ENCODE peak calls at places on chromosomes 16 and 17, in eight cellular contexts. D is heart right ventricle; S is activated naive CD4-positive, alpha-beta T cell treated with anti-CD3 and anti-CD28 coated beads for 36 hours; K is activated CD4-positive, alpha-beta T cell treated with anti-CD3 and anti-CD28 coated beads, Interleukin-2, amount 10 ng/mL, durations not matched to agents 7 days and 5 days; H is cardiac muscle cell; I is HL-60; T is activated T-helper 1 cell treated with Interleukin-2 at 50 U/mL for 16 hours; C is posterior cingulate gyrus. G is an unnamed sample.

GRCh38 chr16:15682105-15682570 is 32.1 kb downstream of the NDE1 start:
- DNase-seq in D (no peak), S (peak), K (peak), H (peak), I (peak), T (no peak), C (no peak), G (peak)

GRCh38 chr16:51465026-51465425 is 314.0 kb upstream of the SALL1 start:
- DNase-seq in D (no peak), S (no peak), K (no peak), H (peak), I (no peak), T (no peak), C (no peak), G (no peak)

GRCh38 chr17:82449883-82450356 is 632 bp downstream of the CYBC1 start:
- DNase-seq in D (no peak), S (peak), K (peak), H (no peak), I (peak), T (no peak), C (peak), G (no peak)

GRCh38 chr17:62664336-62665120 is 37.1 kb downstream of the MRC2 start:
- DNase-seq in D (no peak), S (no peak), K (no peak), H (no peak), I (no peak), T (no peak), C (peak), G (peak)

GRCh38 chr17:18999911-19000310 is 4.7 kb downstream of the FAM83G start:
- DNase-seq in D (no peak), S (no peak), K (no peak), H (no peak), I (no peak), T (no peak), C (no peak), G (no peak)

GRCh38 chr16:86577314-86577971 is 906 bp upstream of the FOXL1 start:
- DNase-seq in D (no peak), S (no peak), K (no peak), H (no peak), I (no peak), T (no peak), C (no peak), G (no peak)

GRCh38 chr17:55773671-55774070 is 22.8 kb downstream of the PCTP start:
- DNase-seq in D (no peak), S (no peak), K (no peak), H (no peak), I (no peak), T (no peak), C (no peak), G (no peak)

GRCh38 chr17:44314869-44315661 is 6.7 kb downstream of the RUNDC3A start:
- DNase-seq in D (no peak), S (peak), K (peak), H (peak), I (peak), T (no peak), C (peak), G (no peak)

GRCh38 chr16:29237971-29238370 is 168.5 kb downstream of the NPIPB11 start:
- DNase-seq in D (no peak), S (no peak), K (no peak), H (no peak), I (no peak), T (no peak), C (no peak), G (no peak)

GRCh38 chr17:64240261-64240740 is 22.8 kb downstream of the TEX2 start:
- DNase-seq in D (no peak), S (no peak), K (no peak), H (peak), I (no peak), T (no peak), C (no peak), G (no peak)

GRCh38 chr16:69329369-69330285 is 761 bp downstream of the PDF start:
- DNase-seq in D (no peak), S (peak), K (peak), H (no peak), I (no peak), T (peak), C (peak), G (no peak)

GRCh38 chr16:23629516-23629915 is 11.6 kb downstream of the PALB2 start:
- DNase-seq in D (no peak), S (no peak), K (no peak), H (no peak), I (no peak), T (no peak), C (no peak), G (no peak)

GRCh38 chr16:54342966-54343365 is 56.4 kb upstream of the IRX3 start:
- DNase-seq in D (no peak), S (no peak), K (no peak), H (no peak), I (no peak), T (no peak), C (no peak), G (no peak)

GRCh38 chr17:29581583-29582253 is 7.7 kb downstream of the GIT1 start:
- DNase-seq in D (no peak), S (no peak), K (no peak), H (no peak), I (no peak), T (no peak), C (peak), G (no peak)

GRCh38 chr16:1333149-1333812 is at the start of gene BAIAP3:
- DNase-seq in D (no peak), S (peak), K (peak), H (peak), I (no peak), T (peak), C (peak), G (no peak)

GRCh38 chr17:1340371-1340770 is 59.7 kb downstream of the YWHAE start:
- DNase-seq in D (no peak), S (no peak), K (no peak), H (no peak), I (no peak), T (no peak), C (no peak), G (no peak)

GRCh38 chr17:7464081-7464480 is 15.3 kb downstream of the ZBTB4 start:
- DNase-seq in D (no peak), S (no peak), K (no peak), H (no peak), I (no peak), T (no peak), C (no peak), G (no peak)

GRCh38 chr16:2799852-2800226 is 1.6 kb downstream of the PRSS41 start:
- DNase-seq in D (no peak), S (no peak), K (no peak), H (no peak), I (peak), T (no peak), C (no peak), G (no peak)

GRCh38 chr16:27823438-27823820 is 240.1 kb downstream of the GSG1L start:
- DNase-seq in D (no peak), S (no peak), K (no peak), H (no peak), I (no peak), T (no peak), C (no peak), G (peak)

GRCh38 chr17:6386041-6386630 is 48.8 kb downstream of the AIPL1 start:
- DNase-seq in D (no peak), S (no peak), K (no peak), H (no peak), I (no peak), T (no peak), C (no peak), G (no peak)

GRCh38 chr16:70577256-70577698 is 53.7 kb downstream of the SF3B3 start:
- DNase-seq in D (no peak), S (no peak), K (no peak), H (no peak), I (no peak), T (no peak), C (no peak), G (no peak)

GRCh38 chr17:67680445-67681224 is 37.1 kb upstream of the NOL11 start:
- DNase-seq in D (no peak), S (no peak), K (no peak), H (no peak), I (no peak), T (no peak), C (no peak), G (no peak)

GRCh38 chr17:61345825-61346628 is 53.6 kb upstream of the TBX2 start:
- DNase-seq in D (no peak), S (no peak), K (no peak), H (no peak), I (no peak), T (no peak), C (peak), G (no peak)

GRCh38 chr17:35167666-35168065 is 20.0 kb downstream of the UNC45B start:
- DNase-seq in D (no peak), S (no peak), K (no peak), H (no peak), I (no peak), T (no peak), C (no peak), G (no peak)

GRCh38 chr16:85891776-85892166 is 7.2 kb upstream of the IRF8 start:
- DNase-seq in D (no peak), S (no peak), K (no peak), H (no peak), I (no peak), T (no peak), C (no peak), G (no peak)

GRCh38 chr17:48045270-48046001 is 2.7 kb upstream of the NFE2L1 start:
- DNase-seq in D (no peak), S (no peak), K (no peak), H (no peak), I (no peak), T (no peak), C (no peak), G (no peak)